ENCODE peak calls at places on chromosomes 5 and 9, in six cellular contexts. B, N, P, I, A and Q are unnamed samples.
A peak's percentile ranks its signal among the peaks of the same experiment; 100 is the strongest.

GRCh38 chr5:32193591-32193990 is 19.5 kb upstream of the GOLPH3 start:
- DNase-seq in A (no peak), P (peak; percentile 85), I (peak; percentile 74), N (peak; percentile 66), B (no peak), Q (peak; percentile 87)

GRCh38 chr5:170120576-170120975 is 14.9 kb downstream of the FOXI1 start:
- DNase-seq in N (no peak), P (no peak), B (no peak), A (no peak), I (no peak), Q (no peak)

GRCh38 chr9:72539824-72540347 is 18.5 kb downstream of the TMC1 start:
- DNase-seq in I (no peak), P (no peak), B (no peak), A (no peak), N (no peak), Q (no peak)

GRCh38 chr9:5140151-5140550 is 45.3 kb downstream of the INSL6 start:
- DNase-seq in I (no peak), A (no peak), B (no peak), P (no peak), N (no peak), Q (no peak)

GRCh38 chr5:93621340-93621872 is 38.4 kb downstream of the NR2F1 start:
- DNase-seq in B (peak; percentile 65), P (peak; percentile 81), I (peak; percentile 80), A (peak; percentile 78), N (peak; percentile 86), Q (peak; percentile 83)

GRCh38 chr9:81382281-81382680 is 307.1 kb downstream of the TLE1 start:
- DNase-seq in A (no peak), N (no peak), B (peak; percentile 39), P (no peak), I (no peak), Q (no peak)

GRCh38 chr5:68456756-68457217 is 241.2 kb downstream of the PIK3R1 start:
- DNase-seq in A (no peak), P (no peak), N (no peak), I (no peak), B (peak; percentile 47), Q (no peak)

GRCh38 chr9:78234810-78235209 is 1.1 kb upstream of the CEP78 start:
- DNase-seq in B (no peak), N (no peak), I (no peak), A (no peak), P (no peak), Q (no peak)

GRCh38 chr5:65326912-65327311 is 154.8 kb downstream of the ADAMTS6 start:
- DNase-seq in P (no peak), B (peak; percentile 60), N (no peak), I (no peak), A (no peak), Q (no peak)

GRCh38 chr5:44809215-44809955 is 638 bp downstream of the MRPS30 start:
- DNase-seq in N (peak; percentile 91), P (peak; percentile 81), A (peak; percentile 57), I (peak; percentile 76), B (peak; percentile 86), Q (peak; percentile 87)

GRCh38 chr5:172010278-172010677 is 3.8 kb upstream of the FBXW11 start:
- DNase-seq in B (peak; percentile 63), N (no peak), P (no peak), I (no peak), A (no peak), Q (no peak)

GRCh38 chr9:18260527-18260926 is 213.4 kb upstream of the ADAMTSL1 start:
- DNase-seq in N (no peak), A (no peak), B (no peak), P (no peak), I (no peak), Q (no peak)

GRCh38 chr9:134597957-134598883 is 43.4 kb upstream of the COL5A1 start:
- DNase-seq in P (no peak), I (no peak), A (no peak), B (peak; percentile 39), N (no peak), Q (no peak)

GRCh38 chr9:88672874-88673695 is 138.1 kb downstream of the NXNL2 start:
- DNase-seq in P (no peak), N (no peak), A (no peak), B (peak; percentile 56), I (no peak), Q (no peak)

GRCh38 chr5:137252513-137252912 is 246.6 kb downstream of the SPOCK1 start:
- DNase-seq in I (no peak), P (no peak), B (no peak), N (no peak), A (no peak), Q (no peak)

GRCh38 chr9:93693129-93693528 is 116.7 kb downstream of the PHF2 start:
- DNase-seq in I (no peak), P (no peak), B (no peak), N (no peak), A (no peak), Q (no peak)

GRCh38 chr9:131276107-131276888 is at the start of gene FAM78A:
- DNase-seq in A (no peak), P (no peak), N (peak; percentile 97), B (no peak), I (peak; percentile 58), Q (peak; percentile 98)

DNA sequence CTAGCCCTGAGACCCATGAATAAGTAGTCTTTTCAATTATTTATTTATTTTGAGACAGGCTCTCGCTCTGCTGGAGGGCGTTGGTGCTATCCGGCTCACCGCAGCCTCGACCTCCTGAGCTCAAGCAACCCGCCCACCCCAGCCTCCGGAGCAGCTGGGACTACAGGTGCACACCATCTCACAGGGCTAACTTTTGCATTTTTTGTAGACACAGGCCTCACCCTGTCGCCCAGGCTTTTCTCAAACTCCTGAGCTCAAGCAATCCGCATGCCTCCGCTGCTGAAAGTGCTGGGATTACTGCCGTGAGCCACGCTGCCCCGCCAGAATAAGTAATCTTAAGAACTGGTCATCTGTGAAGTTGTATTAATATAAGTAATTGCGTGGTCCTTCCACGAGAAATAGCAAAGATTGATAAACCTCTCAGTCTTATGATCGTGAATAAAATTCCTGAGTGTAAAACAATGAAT is 1.6 kb downstream of the ANXA2R start:
- DNase-seq in P (no peak), I (no peak), A (no peak), N (peak; percentile 84), B (peak; percentile 54), Q (peak; percentile 78)
- H3K27ac ChIP-seq in P (peak overlapping the region; percentile 48), I (peak overlapping the region; percentile 81), A (no peak overlapping the region), N (peak overlapping the region; percentile 99), B (no peak overlapping the region), Q (peak overlapping the region; percentile 97)

GRCh38 chr5:150355791-150356190 is 1.7 kb upstream of the TCOF1 start:
- DNase-seq in I (no peak), N (no peak), A (no peak), B (no peak), P (no peak), Q (no peak)

GRCh38 chr5:150356575-150357284 is 767 bp upstream of the TCOF1 start:
- DNase-seq in P (no peak), N (no peak), A (no peak), B (no peak), I (no peak), Q (no peak)

GRCh38 chr5:150357326-150358260 is at the start of gene TCOF1:
- DNase-seq in P (peak; percentile 98), N (peak; percentile 99), I (peak; percentile 98), B (peak; percentile 99), A (peak; percentile 98), Q (peak; percentile 97)

GRCh38 chr5:150361301-150361700 is 3.8 kb downstream of the TCOF1 start:
- DNase-seq in B (no peak), I (no peak), A (no peak), P (no peak), N (no peak), Q (no peak)

GRCh38 chr5:150358261-150359095 is 981 bp downstream of the TCOF1 start:
- DNase-seq in B (peak; percentile 57), I (no peak), N (no peak), P (no peak), A (no peak), Q (no peak)
- H3K27ac ChIP-seq in B (peak overlapping the region; percentile 43), I (peak overlapping the region; percentile 71), N (no peak overlapping the region), P (no peak overlapping the region), A (no peak overlapping the region), Q (peak overlapping the region; percentile 74)

GRCh38 chr5:126647071-126647470 is 46.3 kb downstream of the PHAX start:
- DNase-seq in I (no peak), B (peak; percentile 61), P (no peak), A (no peak), N (no peak), Q (no peak)

GRCh38 chr5:126640867-126641266 is 40.1 kb downstream of the PHAX start:
- DNase-seq in I (no peak), B (no peak), P (no peak), N (no peak), A (no peak), Q (no peak)

GRCh38 chr5:126635585-126635984 is 34.8 kb downstream of the PHAX start:
- DNase-seq in I (no peak), N (no peak), A (no peak), B (no peak), P (no peak), Q (no peak)

GRCh38 chr5:126645132-126645531 is 44.4 kb downstream of the PHAX start:
- DNase-seq in I (no peak), N (no peak), P (no peak), A (no peak), B (no peak), Q (no peak)

DNA sequence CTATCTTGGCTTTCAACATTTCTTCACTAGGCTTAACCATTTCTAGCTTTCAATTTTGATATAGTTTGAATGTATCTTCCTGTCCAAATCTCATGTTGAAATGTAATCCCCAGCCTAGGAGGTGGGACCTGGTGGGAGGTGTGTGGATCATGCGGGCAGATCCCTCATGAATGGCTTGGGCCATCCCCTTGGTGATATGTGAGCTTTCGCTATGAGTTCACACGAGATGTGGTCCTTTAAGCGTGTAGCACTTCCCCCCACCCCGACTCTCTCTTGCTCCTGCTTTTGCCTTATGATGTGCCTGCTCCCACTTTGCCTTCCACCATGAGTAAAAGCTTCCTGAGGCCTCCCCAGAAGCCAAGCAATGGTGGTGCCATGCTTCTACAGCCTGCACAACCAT is 40.6 kb downstream of the PHAX start:
- DNase-seq in B (no peak), P (no peak), I (no peak), A (no peak), N (no peak), Q (no peak)
- H3K27ac ChIP-seq in B (no peak overlapping the region), P (no peak overlapping the region), I (no peak overlapping the region), A (no peak overlapping the region), N (no peak overlapping the region), Q (no peak overlapping the region)

GRCh38 chr5:128962211-128962610 is 3.1 kb upstream of the SLC27A6 start:
- DNase-seq in B (peak; percentile 15), P (no peak), I (no peak), A (no peak), N (no peak), Q (no peak)

GRCh38 chr5:128966846-128967245 is 1.6 kb downstream of the SLC27A6 start:
- DNase-seq in A (no peak), I (no peak), N (no peak), P (no peak), B (peak; percentile 1), Q (no peak)

GRCh38 chr5:128965638-128966302 is 482 bp downstream of the SLC27A6 start:
- DNase-seq in I (peak; percentile 40), B (no peak), P (no peak), N (peak; percentile 67), A (no peak), Q (peak; percentile 65)

GRCh38 chr5:128966375-128966774 is 1.1 kb downstream of the SLC27A6 start:
- DNase-seq in A (no peak), N (peak; percentile 50), P (no peak), B (peak; percentile 15), I (no peak), Q (peak; percentile 67)

GRCh38 chr5:128965011-128965637 is at the start of gene SLC27A6:
- DNase-seq in I (peak; percentile 41), A (peak; percentile 48), B (peak; percentile 75), N (peak; percentile 67), P (no peak), Q (peak; percentile 32)
- H3K27ac ChIP-seq in I (no peak within 1 kb of the TSS), A (no peak within 1 kb of the TSS), B (no peak within 1 kb of the TSS), N (no peak within 1 kb of the TSS), P (no peak within 1 kb of the TSS), Q (no peak within 1 kb of the TSS)

GRCh38 chr5:165497707-165498106 is 1992.3 kb downstream of the MAT2B start:
- DNase-seq in P (no peak), N (no peak), I (no peak), A (no peak), B (peak; percentile 75), Q (no peak)
- H3K27ac ChIP-seq in P (no peak overlapping the region), N (no peak overlapping the region), I (no peak overlapping the region), A (no peak overlapping the region), B (no peak overlapping the region), Q (no peak overlapping the region)